ENCODE peak calls at places on chromosomes 7 and 10, in ten cellular contexts. R is IMR-90; U is uterus; N is cardiac muscle cell; F is CD8-positive, alpha-beta T cell; X is Panc1; B is left lung; J is right lobe of liver; O is cardiac fibroblast; Y is adrenal gland. P is an unnamed sample.

GRCh38 chr10:114309111-114309651 is 70.1 kb downstream of the VWA2 start:
- DNase-seq in R (peak), U (no peak), N (peak), F (no peak), X (no peak), B (no peak), J (no peak), O (peak), Y (no peak), P (no peak)

GRCh38 chr10:20885678-20886077 is 11.4 kb downstream of the NEBL start:
- DNase-seq in R (no peak), U (no peak), N (peak), F (no peak), X (no peak), B (no peak), J (no peak), O (peak), Y (no peak), P (no peak)

GRCh38 chr10:106609867-106610266 is 554.6 kb downstream of the SORCS1 start:
- DNase-seq in R (no peak), U (no peak), N (peak), F (no peak), X (no peak), B (no peak), J (no peak), O (no peak), Y (no peak), P (no peak)

GRCh38 chr10:61283489-61284221 is 169.5 kb downstream of the TMEM26 start:
- DNase-seq in R (no peak), U (peak), N (peak), F (no peak), X (no peak), B (no peak), J (no peak), O (peak), Y (no peak), P (no peak)

GRCh38 chr10:19247843-19248242 is 199.2 kb downstream of the MALRD1 start:
- DNase-seq in R (no peak), U (no peak), N (no peak), F (no peak), X (no peak), B (no peak), J (no peak), O (no peak), Y (no peak), P (no peak)

GRCh38 chr10:76352300-76352699 is 920.9 kb downstream of the LRMDA start:
- DNase-seq in R (peak), U (no peak), N (peak), F (no peak), X (no peak), B (no peak), J (no peak), O (peak), Y (no peak), P (no peak)

GRCh38 chr10:101260764-101261341 is 31.6 kb upstream of the LBX1 start:
- DNase-seq in R (no peak), U (no peak), N (no peak), F (no peak), X (no peak), B (no peak), J (no peak), O (no peak), Y (no peak), P (no peak)

GRCh38 chr7:44286618-44287487 is 38.5 kb downstream of the CAMK2B start:
- DNase-seq in R (no peak), U (peak), N (no peak), F (no peak), X (no peak), B (peak), J (peak), O (no peak), Y (peak), P (no peak)

GRCh38 chr7:64494912-64495461 is 67.9 kb downstream of the ZNF680 start:
- DNase-seq in R (no peak), U (no peak), N (peak), F (no peak), X (no peak), B (no peak), J (no peak), O (no peak), Y (peak), P (no peak)

GRCh38 chr10:101774589-101775272 is 1.2 kb downstream of the FGF8 start:
- DNase-seq in R (no peak), U (no peak), N (no peak), F (no peak), X (no peak), B (no peak), J (no peak), O (no peak), Y (no peak), P (no peak)

GRCh38 chr10:33094263-33095051 is 136.4 kb upstream of the ITGB1 start:
- DNase-seq in R (no peak), U (no peak), N (no peak), F (no peak), X (no peak), B (no peak), J (no peak), O (no peak), Y (no peak), P (no peak)

GRCh38 chr7:154880512-154880911 is 122.4 kb downstream of the PAXIP1 start:
- DNase-seq in R (no peak), U (no peak), N (no peak), F (no peak), X (no peak), B (no peak), J (no peak), O (no peak), Y (no peak), P (no peak)

GRCh38 chr10:131514454-131514853 is 202.9 kb upstream of the TCERG1L start:
- DNase-seq in R (no peak), U (no peak), N (no peak), F (no peak), X (no peak), B (no peak), J (no peak), O (no peak), Y (no peak), P (no peak)

DNA sequence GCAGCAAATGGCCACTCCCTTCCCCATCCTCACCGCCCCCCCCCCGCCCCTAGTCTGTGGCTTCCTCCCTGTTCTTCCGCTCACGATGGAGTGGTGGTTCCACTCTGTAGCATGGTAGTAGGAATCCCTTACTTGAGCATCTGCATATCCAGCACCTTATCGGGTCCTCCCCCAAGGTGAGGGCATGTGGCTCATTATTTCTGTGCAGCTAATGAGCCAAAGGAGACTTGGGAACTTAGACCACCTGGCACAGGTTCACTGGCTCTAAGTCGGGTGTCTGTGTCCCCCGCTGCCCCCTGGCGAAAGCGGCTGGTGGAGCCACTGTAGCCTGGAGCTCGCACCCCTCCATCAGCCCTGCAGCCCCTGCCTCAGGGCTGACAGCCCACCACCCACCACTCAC is 22.8 kb upstream of the GPR26 start:
- DNase-seq in R (no peak), U (no peak), N (no peak), F (no peak), X (no peak), B (no peak), J (no peak), O (no peak), Y (peak), P (no peak)
- TF ChIP-seq CTCF in R (no peak), U (no peak), N (no peak), F (no peak), X (no peak), B (no peak), J (no peak), O (no peak), Y (no peak), P (no peak)

GRCh38 chr7:128831178-128831993 is 1.2 kb downstream of the FLNC start:
- DNase-seq in R (peak), U (peak), N (peak), F (no peak), X (no peak), B (peak), J (no peak), O (peak), Y (no peak), P (no peak)

GRCh38 chr7:128833148-128833938 is 3.1 kb downstream of the FLNC start:
- DNase-seq in R (peak), U (peak), N (peak), F (no peak), X (no peak), B (peak), J (no peak), O (peak), Y (no peak), P (no peak)

GRCh38 chr7:128831994-128832879 is 2.0 kb downstream of the FLNC start:
- DNase-seq in R (peak), U (peak), N (peak), F (no peak), X (no peak), B (peak), J (no peak), O (peak), Y (no peak), P (no peak)

GRCh38 chr7:128833939-128834310 is 3.7 kb downstream of the FLNC start:
- DNase-seq in R (no peak), U (no peak), N (peak), F (no peak), X (no peak), B (no peak), J (no peak), O (peak), Y (no peak), P (no peak)

GRCh38 chr7:128832880-128833147 is 2.6 kb downstream of the FLNC start:
- DNase-seq in R (no peak), U (no peak), N (no peak), F (no peak), X (no peak), B (no peak), J (no peak), O (no peak), Y (no peak), P (no peak)
- H3K4me3 ChIP-seq in R (peak), U (peak), N (peak), F (no peak), X (no peak), B (no peak), J (no peak), O (peak), Y (no peak), P (no peak)

GRCh38 chr10:72062341-72062740 is 26.0 kb downstream of the SPOCK2 start:
- DNase-seq in R (no peak), U (no peak), N (no peak), F (peak), X (no peak), B (no peak), J (no peak), O (no peak), Y (peak), P (no peak)

GRCh38 chr10:72061930-72062329 is 26.4 kb downstream of the SPOCK2 start:
- DNase-seq in R (no peak), U (no peak), N (no peak), F (no peak), X (no peak), B (no peak), J (no peak), O (no peak), Y (no peak), P (no peak)

GRCh38 chr10:72059843-72060822 is 28.2 kb downstream of the SPOCK2 start:
- DNase-seq in R (no peak), U (no peak), N (no peak), F (no peak), X (no peak), B (no peak), J (no peak), O (no peak), Y (no peak), P (no peak)

GRCh38 chr10:72062832-72063702 is 25.3 kb downstream of the SPOCK2 start:
- DNase-seq in R (no peak), U (no peak), N (no peak), F (no peak), X (no peak), B (no peak), J (no peak), O (no peak), Y (no peak), P (no peak)

DNA sequence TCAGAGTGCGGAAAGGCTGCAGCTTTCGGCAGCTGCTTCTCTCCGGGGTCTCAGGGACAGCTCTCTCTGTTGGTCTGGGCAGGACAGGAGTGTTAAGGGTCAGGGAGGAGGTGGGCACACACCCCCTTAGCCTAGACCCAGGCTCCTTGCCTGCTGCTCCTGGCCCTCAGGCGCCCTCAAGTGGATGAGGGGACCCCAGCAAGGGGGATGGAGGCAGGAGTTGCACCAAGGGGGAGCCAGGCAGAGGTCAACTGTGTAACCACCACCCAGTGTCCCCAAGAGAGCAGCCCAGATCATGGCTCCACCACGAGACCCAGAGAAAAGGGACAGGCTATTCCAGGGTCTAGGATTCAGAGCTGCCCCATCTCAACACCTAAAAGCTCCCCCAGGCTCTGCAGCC is 26.9 kb downstream of the SPOCK2 start:
- DNase-seq in R (no peak), U (no peak), N (no peak), F (no peak), X (no peak), B (no peak), J (no peak), O (no peak), Y (no peak), P (no peak)
- TF ChIP-seq CTCF in R (peak), U (no peak), N (peak), F (no peak), X (no peak), B (no peak), J (no peak), O (peak), Y (no peak), P (peak)

DNA sequence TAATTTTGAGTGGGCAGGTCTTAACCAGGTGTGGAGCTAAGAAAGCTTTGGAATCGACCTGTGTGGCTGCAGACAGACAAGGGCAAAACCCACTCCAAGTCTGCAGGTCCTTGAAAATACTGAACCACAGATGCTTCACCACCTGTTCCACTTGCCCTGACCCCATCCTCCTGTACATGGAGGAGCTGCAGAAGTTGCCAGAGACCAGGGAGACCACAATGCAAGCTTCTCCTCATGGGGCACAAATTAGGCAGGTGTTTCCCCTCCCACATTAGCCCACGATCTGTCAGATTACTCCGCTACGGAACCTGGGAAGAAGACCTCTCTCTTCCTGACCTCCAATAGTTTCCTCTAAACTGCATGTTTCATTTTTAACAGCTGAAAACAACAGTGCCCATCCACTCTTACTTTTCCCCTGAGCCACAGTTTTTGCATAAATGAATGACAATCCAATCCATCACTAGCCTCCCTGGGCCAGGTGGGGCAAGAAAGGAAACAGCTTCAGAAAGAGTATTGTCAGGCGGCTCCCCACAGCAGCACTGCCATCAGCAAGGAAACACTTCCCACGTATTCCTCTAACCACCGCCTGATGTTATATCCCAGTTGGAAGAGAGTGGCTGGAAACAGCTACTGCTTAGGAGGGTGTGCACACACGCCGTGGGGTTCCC is 141.6 kb downstream of the PRKAG2 start:
- DNase-seq in R (no peak), U (no peak), N (no peak), F (no peak), X (no peak), B (no peak), J (no peak), O (no peak), Y (no peak), P (no peak)
- H3K4me3 ChIP-seq in R (peak), U (no peak), N (peak), F (no peak), X (peak), B (no peak), J (no peak), O (no peak), Y (no peak), P (no peak)

GRCh38 chr10:63003816-63004453 is 129.2 kb upstream of the NRBF2 start:
- DNase-seq in R (no peak), U (no peak), N (peak), F (no peak), X (no peak), B (no peak), J (no peak), O (no peak), Y (no peak), P (no peak)
- TF ChIP-seq CTCF in R (peak), U (no peak), N (peak), F (peak), X (peak), B (no peak), J (peak), O (peak), Y (peak), P (peak)